ENCODE peak calls at places on chromosomes 3 and 15, in seven cellular contexts. S is psoas muscle, C is mesendoderm, J is pancreas, R is tibial artery, D is mammary epithelial cell, Q is GM23338. K is an unnamed sample.
A peak's percentile ranks its signal among the peaks of the same experiment; 100 is the strongest.

GRCh38 chr15:65532738-65533051 is 2.4 kb downstream of the HACD3 start:
- DNase-seq in S (no peak), C (no peak), J (no peak), R (no peak), D (peak; percentile 50), Q (no peak), K (no peak)

GRCh38 chr3:82643948-82644347 is 882.5 kb upstream of the GBE1 start:
- DNase-seq in S (no peak), C (peak; percentile 60), J (no peak), R (no peak), D (peak; percentile 16), Q (peak; percentile 36), K (peak; percentile 17)

GRCh38 chr15:25772500-25772899 is 90.6 kb downstream of the ATP10A start:
- DNase-seq in S (no peak), C (no peak), J (no peak), R (no peak), D (no peak), Q (no peak), K (no peak)

GRCh38 chr3:30333143-30333542 is 273.3 kb upstream of the TGFBR2 start:
- DNase-seq in S (no peak), C (no peak), J (no peak), R (no peak), D (no peak), Q (no peak), K (no peak)

GRCh38 chr3:18841422-18842343 is 306.6 kb upstream of the KCNH8 start:
- DNase-seq in S (no peak), C (no peak), J (no peak), R (no peak), D (no peak), Q (no peak), K (no peak)

GRCh38 chr3:46368569-46368968 is 2.2 kb upstream of the CCR5 start:
- DNase-seq in S (peak; percentile 74), C (peak; percentile 87), J (no peak), R (peak; percentile 71), D (no peak), Q (peak; percentile 77), K (peak; percentile 60)

GRCh38 chr3:54968546-54969172 is 40.8 kb upstream of the LRTM1 start:
- DNase-seq in S (no peak), C (peak; percentile 60), J (no peak), R (no peak), D (no peak), Q (no peak), K (no peak)

GRCh38 chr3:52218953-52219650 is 6.3 kb downstream of the TLR9 start:
- DNase-seq in S (no peak), C (peak; percentile 50), J (no peak), R (no peak), D (no peak), Q (no peak), K (peak; percentile 68)

GRCh38 chr3:35383719-35384555 is 255.4 kb upstream of the ARPP21 start:
- DNase-seq in S (no peak), C (peak; percentile 80), J (no peak), R (no peak), D (no peak), Q (peak; percentile 29), K (no peak)

GRCh38 chr15:33188654-33189257 is 5.8 kb downstream of the FMN1 start:
- DNase-seq in S (no peak), C (no peak), J (no peak), R (no peak), D (no peak), Q (no peak), K (no peak)

GRCh38 chr15:80597081-80597480 is 98.0 kb upstream of the ABHD17C start:
- DNase-seq in S (no peak), C (no peak), J (no peak), R (no peak), D (no peak), Q (no peak), K (no peak)

GRCh38 chr3:149390772-149391212 is 13.3 kb upstream of the TM4SF1 start:
- DNase-seq in S (no peak), C (no peak), J (no peak), R (no peak), D (peak; percentile 91), Q (no peak), K (no peak)

GRCh38 chr3:141507392-141508066 is 20.7 kb downstream of the RASA2 start:
- DNase-seq in S (no peak), C (no peak), J (no peak), R (no peak), D (no peak), Q (no peak), K (no peak)

GRCh38 chr3:66754613-66755012 is 243.5 kb upstream of the KBTBD8 start:
- DNase-seq in S (no peak), C (no peak), J (no peak), R (no peak), D (no peak), Q (no peak), K (no peak)

GRCh38 chr3:133040696-133041523 is 2.7 kb downstream of the TMEM108 start:
- DNase-seq in S (peak; percentile 81), C (peak; percentile 87), J (peak; percentile 79), R (peak; percentile 69), D (peak; percentile 44), Q (peak; percentile 94), K (peak; percentile 78)

GRCh38 chr3:70247955-70248354 is 64.5 kb downstream of the MDFIC2 start:
- DNase-seq in S (no peak), C (no peak), J (no peak), R (no peak), D (no peak), Q (no peak), K (no peak)

GRCh38 chr3:128395046-128395445 is 71.6 kb downstream of the DNAJB8 start:
- DNase-seq in S (no peak), C (no peak), J (no peak), R (no peak), D (no peak), Q (no peak), K (no peak)

GRCh38 chr15:82663186-82663600 is 16.0 kb upstream of the CPEB1 start:
- DNase-seq in S (peak; percentile 62), C (peak; percentile 77), J (peak; percentile 61), R (no peak), D (peak; percentile 31), Q (peak; percentile 90), K (peak; percentile 91)

GRCh38 chr3:100556656-100557310 is 52.6 kb upstream of the ADGRG7 start:
- DNase-seq in S (no peak), C (no peak), J (no peak), R (no peak), D (peak; percentile 64), Q (no peak), K (no peak)

GRCh38 chr3:155948476-155948875 is 78.0 kb downstream of the GMPS start:
- DNase-seq in S (no peak), C (no peak), J (no peak), R (no peak), D (no peak), Q (no peak), K (no peak)

GRCh38 chr3:129313983-129314756 is 35.5 kb downstream of the HMCES start:
- DNase-seq in S (no peak), C (peak; percentile 54), J (peak; percentile 46), R (peak; percentile 63), D (peak; percentile 55), Q (peak; percentile 67), K (peak; percentile 75)

GRCh38 chr3:125202197-125202596 is 10.4 kb downstream of the SLC12A8 start:
- DNase-seq in S (no peak), C (peak; percentile 71), J (no peak), R (no peak), D (no peak), Q (peak; percentile 75), K (no peak)

GRCh38 chr3:125511420-125512094 is 8.4 kb downstream of the SNX4 start:
- DNase-seq in S (no peak), C (no peak), J (no peak), R (no peak), D (no peak), Q (no peak), K (no peak)

GRCh38 chr3:126679318-126679751 is 24.4 kb upstream of the TXNRD3 start:
- DNase-seq in S (peak; percentile 88), C (peak; percentile 84), J (peak; percentile 86), R (peak; percentile 86), D (peak; percentile 55), Q (peak; percentile 89), K (peak; percentile 94)
- H3K4me3 ChIP-seq in S (no peak overlapping the region), C (no peak overlapping the region), J (no peak overlapping the region), R (no peak overlapping the region), D (no peak overlapping the region), Q (peak overlapping the region; percentile 44), K (peak overlapping the region; percentile 3)

DNA sequence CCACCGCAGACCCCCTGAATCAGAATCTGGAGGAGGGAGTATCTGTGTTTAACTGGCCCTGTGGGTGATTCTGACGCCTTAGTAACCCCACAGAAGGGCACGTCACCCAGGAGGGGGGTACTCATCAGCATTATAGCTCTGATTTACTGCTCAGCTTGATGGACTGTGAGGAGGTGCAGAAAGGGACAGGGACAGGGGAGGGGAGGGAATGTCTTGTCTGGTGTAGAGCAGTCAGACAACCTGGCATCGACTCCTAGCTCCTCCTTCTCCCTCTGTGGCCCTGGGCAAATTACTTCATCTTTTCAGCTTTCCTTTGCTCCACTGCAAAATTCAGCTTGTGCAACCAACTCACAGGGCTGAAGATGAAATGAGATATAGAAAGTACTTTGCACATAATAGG is 42.3 kb upstream of the GLCE start:
- DNase-seq in S (no peak), C (no peak), J (no peak), R (no peak), D (no peak), Q (no peak), K (no peak)
- H3K27me3 ChIP-seq in S (peaks cover 6% of the 10 kb centered on the region), C (no peaks in the 10 kb centered on the region), J (no peaks in the 10 kb centered on the region), R (peaks cover 37% of the 10 kb centered on the region), D (no peaks in the 10 kb centered on the region), Q (peaks cover 80% of the 10 kb centered on the region), K (peaks cover 35% of the 10 kb centered on the region)

GRCh38 chr15:75430259-75430658 is 21.2 kb downstream of the SIN3A start:
- DNase-seq in S (no peak), C (no peak), J (no peak), R (no peak), D (no peak), Q (no peak), K (no peak)
- H3K36me3 ChIP-seq in S (peaks cover 53% of the 10 kb centered on the region), C (peaks cover 3% of the 10 kb centered on the region), J (peaks cover 21% of the 10 kb centered on the region), R (peaks cover 33% of the 10 kb centered on the region), D (peaks cover 16% of the 10 kb centered on the region), Q (peaks cover 37% of the 10 kb centered on the region), K (peaks cover 19% of the 10 kb centered on the region)

DNA sequence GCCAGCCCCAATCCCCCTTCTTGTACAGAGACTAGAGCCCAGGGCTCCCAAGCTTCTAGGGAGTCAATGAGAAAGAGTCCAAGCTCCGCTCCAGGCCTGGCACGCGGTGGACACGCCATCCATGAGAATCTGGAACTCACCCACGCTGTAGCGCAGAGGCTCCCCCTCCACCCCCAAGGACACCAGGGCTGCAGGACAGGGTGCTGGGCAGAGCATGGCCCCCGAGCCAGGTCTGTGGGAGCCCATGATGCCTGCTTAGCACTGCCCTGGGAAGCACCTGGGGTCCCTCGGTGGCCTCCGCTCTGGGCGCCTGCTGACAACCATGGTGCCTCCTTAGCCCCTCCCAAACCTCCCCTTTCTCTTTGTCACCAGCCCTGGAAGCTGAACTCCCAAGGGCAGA is 28.5 kb downstream of the ACSBG1 start:
- DNase-seq in S (no peak), C (no peak), J (no peak), R (no peak), D (no peak), Q (no peak), K (peak; percentile 29)
- H3K4me3 ChIP-seq in S (no peak overlapping the region), C (no peak overlapping the region), J (no peak overlapping the region), R (no peak overlapping the region), D (no peak overlapping the region), Q (no peak overlapping the region), K (no peak overlapping the region)